ENCODE peak calls at places on chromosomes 16 and 17, in four cellular contexts. O, T, I and F are unnamed samples.
A peak's percentile ranks its signal among the peaks of the same experiment; 100 is the strongest.

GRCh38 chr17:66485272-66485947 is 183.0 kb downstream of the PRKCA start:
- DNase-seq in O (no peak), T (no peak), I (no peak), F (no peak)

GRCh38 chr16:49528035-49528434 is 154.4 kb downstream of the C16orf78 start:
- DNase-seq in O (peak; percentile 30), T (no peak), I (peak; percentile 36), F (no peak)

GRCh38 chr17:78315355-78316114 is 44.3 kb downstream of the SOCS3 start:
- DNase-seq in O (peak; percentile 96), T (peak; percentile 36), I (peak; percentile 65), F (peak; percentile 74)

GRCh38 chr17:48624544-48625501 is 1.3 kb downstream of the HOXB9 start:
- DNase-seq in O (no peak), T (peak; percentile 75), I (no peak), F (peak; percentile 91)

GRCh38 chr16:77876776-77877175 is 88.4 kb downstream of the VAT1L start:
- DNase-seq in O (no peak), T (no peak), I (no peak), F (no peak)

GRCh38 chr16:27475561-27475960 is 73.6 kb downstream of the IL21R start:
- DNase-seq in O (peak; percentile 96), T (no peak), I (peak; percentile 44), F (no peak)

GRCh38 chr17:42623732-42624596 is 14.5 kb downstream of the TUBG1 start:
- DNase-seq in O (no peak), T (no peak), I (peak; percentile 79), F (no peak)

GRCh38 chr17:83189673-83190385 is 110.4 kb downstream of the METRNL start:
- DNase-seq in O (peak; percentile 95), T (no peak), I (no peak), F (no peak)

GRCh38 chr17:62984801-62985200 is 18.8 kb downstream of the TANC2 start:
- DNase-seq in O (no peak), T (no peak), I (no peak), F (no peak)

GRCh38 chr17:37507108-37507507 is 17.4 kb downstream of the DUSP14 start:
- DNase-seq in O (no peak), T (no peak), I (no peak), F (no peak)

GRCh38 chr16:57204675-57205074 is 18.5 kb downstream of the RSPRY1 start:
- DNase-seq in O (no peak), T (peak; percentile 35), I (no peak), F (peak; percentile 53)

GRCh38 chr17:65438708-65439294 is 122.6 kb downstream of the AXIN2 start:
- DNase-seq in O (peak; percentile 12), T (no peak), I (no peak), F (no peak)

GRCh38 chr17:17075037-17075755 is 32.9 kb downstream of the MPRIP start:
- DNase-seq in O (peak; percentile 71), T (no peak), I (peak; percentile 72), F (no peak)

GRCh38 chr17:73976676-73977521 is 226.6 kb upstream of the RPL38 start:
- DNase-seq in O (no peak), T (no peak), I (no peak), F (peak; percentile 5)

GRCh38 chr17:6843241-6843890 is 11.8 kb upstream of the TEKT1 start:
- DNase-seq in O (peak; percentile 48), T (peak; percentile 21), I (no peak), F (peak; percentile 25)

GRCh38 chr16:57615813-57616212 is 12.6 kb upstream of the ADGRG1 start:
- DNase-seq in O (no peak), T (no peak), I (no peak), F (no peak)

GRCh38 chr17:30530346-30531025 is 53.3 kb downstream of the GOSR1 start:
- DNase-seq in O (peak; percentile 82), T (no peak), I (no peak), F (no peak)

GRCh38 chr16:11989238-11990160 is 13.0 kb downstream of the SNX29 start:
- DNase-seq in O (no peak), T (no peak), I (no peak), F (no peak)

GRCh38 chr17:81253358-81254131 is 14.4 kb downstream of the NDUFAF8 start:
- DNase-seq in O (peak; percentile 49), T (peak; percentile 78), I (no peak), F (peak; percentile 87)

GRCh38 chr16:81520151-81520470 is 75.5 kb downstream of the CMIP start:
- DNase-seq in O (no peak), T (no peak), I (no peak), F (no peak)

GRCh38 chr16:17359778-17360177 is 111.0 kb downstream of the XYLT1 start:
- DNase-seq in O (peak; percentile 80), T (no peak), I (no peak), F (no peak)

GRCh38 chr16:30366511-30366910 is 3.8 kb downstream of the TBC1D10B start:
- DNase-seq in O (no peak), T (no peak), I (no peak), F (no peak)

GRCh38 chr17:9707917-9708316 is 62.6 kb downstream of the USP43 start:
- DNase-seq in O (no peak), T (no peak), I (no peak), F (no peak)

GRCh38 chr16:57941016-57941656 is 29.8 kb downstream of the CNGB1 start:
- DNase-seq in O (no peak), T (no peak), I (peak; percentile 95), F (no peak)

GRCh38 chr16:57202095-57202886 is 16.2 kb downstream of the RSPRY1 start:
- DNase-seq in O (no peak), T (no peak), I (no peak), F (no peak)

GRCh38 chr16:31008154-31008950 is 2.1 kb downstream of the STX1B start:
- DNase-seq in O (peak; percentile 80), T (no peak), I (no peak), F (peak; percentile 40)

GRCh38 chr17:48470388-48471034 is 40.5 kb upstream of the SKAP1 start:
- DNase-seq in O (peak; percentile 44), T (no peak), I (peak; percentile 39), F (no peak)

GRCh38 chr16:27408012-27408601 is 6.1 kb downstream of the IL21R start:
- DNase-seq in O (peak; percentile 62), T (no peak), I (no peak), F (no peak)

GRCh38 chr17:37358830-37359681 is 16.7 kb upstream of the C17orf78 start:
- DNase-seq in O (peak; percentile 96), T (peak; percentile 98), I (peak; percentile 97), F (peak; percentile 99)